ENCODE peak calls at places on chromosome 4, in nine cellular contexts. One of them, this sample, is unnamed. For H3K4me1 and H3K27me3, the result is how much of the 10 kb centered on the place peaks cover.

GRCh38 chr4:150078996-150079581 is 844 bp downstream of the DCLK2 start:
- DNase-seq in left ventricle myocardium inferior: peak
- DNase-seq in endothelial cell of umbilical vein: no peak
- DNase-seq in hepatocyte: peak
- DNase-seq in IMR-90: peak
- DNase-seq in colonic mucosa: peak
- DNase-seq in neuronal stem cell: peak
- DNase-seq in H1: peak
- DNase-seq in heart right ventricle: peak
- DNase-seq in this sample: no peak

GRCh38 chr4:174037631-174038030 is 245.8 kb downstream of the FBXO8 start:
- DNase-seq in left ventricle myocardium inferior: no peak
- DNase-seq in endothelial cell of umbilical vein: no peak
- DNase-seq in hepatocyte: no peak
- DNase-seq in IMR-90: no peak
- DNase-seq in colonic mucosa: no peak
- DNase-seq in neuronal stem cell: no peak
- DNase-seq in H1: no peak
- DNase-seq in heart right ventricle: no peak
- DNase-seq in this sample: no peak

GRCh38 chr4:141301216-141301615 is 80.5 kb downstream of the ZNF330 start:
- DNase-seq in left ventricle myocardium inferior: no peak
- DNase-seq in endothelial cell of umbilical vein: no peak
- DNase-seq in hepatocyte: no peak
- DNase-seq in IMR-90: no peak
- DNase-seq in colonic mucosa: no peak
- DNase-seq in neuronal stem cell: no peak
- DNase-seq in H1: no peak
- DNase-seq in heart right ventricle: peak
- DNase-seq in this sample: no peak

GRCh38 chr4:121198261-121198660 is 34.1 kb upstream of the TNIP3 start:
- DNase-seq in left ventricle myocardium inferior: no peak
- DNase-seq in endothelial cell of umbilical vein: no peak
- DNase-seq in hepatocyte: no peak
- DNase-seq in IMR-90: no peak
- DNase-seq in colonic mucosa: no peak
- DNase-seq in neuronal stem cell: no peak
- DNase-seq in H1: no peak
- DNase-seq in heart right ventricle: no peak
- DNase-seq in this sample: no peak

GRCh38 chr4:80471701-80472100 is 136.2 kb downstream of the CFAP299 start:
- DNase-seq in left ventricle myocardium inferior: no peak
- DNase-seq in endothelial cell of umbilical vein: no peak
- DNase-seq in hepatocyte: peak
- DNase-seq in IMR-90: peak
- DNase-seq in colonic mucosa: peak
- DNase-seq in neuronal stem cell: no peak
- DNase-seq in H1: no peak
- DNase-seq in heart right ventricle: no peak
- DNase-seq in this sample: no peak

GRCh38 chr4:123478859-123479345 is 82.3 kb downstream of the SPRY1 start:
- DNase-seq in left ventricle myocardium inferior: no peak
- DNase-seq in endothelial cell of umbilical vein: no peak
- DNase-seq in hepatocyte: peak
- DNase-seq in IMR-90: peak
- DNase-seq in colonic mucosa: peak
- DNase-seq in neuronal stem cell: no peak
- DNase-seq in H1: no peak
- DNase-seq in heart right ventricle: no peak
- DNase-seq in this sample: no peak

GRCh38 chr4:13892739-13893105 is 265.2 kb upstream of the BOD1L1 start:
- DNase-seq in left ventricle myocardium inferior: no peak
- DNase-seq in endothelial cell of umbilical vein: peak
- DNase-seq in hepatocyte: peak
- DNase-seq in IMR-90: peak
- DNase-seq in colonic mucosa: no peak
- DNase-seq in neuronal stem cell: no peak
- DNase-seq in H1: no peak
- DNase-seq in heart right ventricle: no peak
- DNase-seq in this sample: no peak

GRCh38 chr4:175127314-175127713 is 209.2 kb downstream of the ADAM29 start:
- DNase-seq in left ventricle myocardium inferior: no peak
- DNase-seq in endothelial cell of umbilical vein: no peak
- DNase-seq in hepatocyte: no peak
- DNase-seq in IMR-90: peak
- DNase-seq in colonic mucosa: no peak
- DNase-seq in neuronal stem cell: no peak
- DNase-seq in H1: no peak
- DNase-seq in heart right ventricle: no peak
- DNase-seq in this sample: no peak

GRCh38 chr4:106287353-106287969 is 28.5 kb downstream of the TBCK start:
- DNase-seq in left ventricle myocardium inferior: no peak
- DNase-seq in endothelial cell of umbilical vein: peak
- DNase-seq in hepatocyte: peak
- DNase-seq in IMR-90: peak
- DNase-seq in colonic mucosa: no peak
- DNase-seq in neuronal stem cell: no peak
- DNase-seq in H1: no peak
- DNase-seq in heart right ventricle: no peak
- DNase-seq in this sample: no peak

GRCh38 chr4:42617030-42617429 is 39.9 kb downstream of the ATP8A1 start:
- DNase-seq in left ventricle myocardium inferior: no peak
- DNase-seq in endothelial cell of umbilical vein: no peak
- DNase-seq in hepatocyte: no peak
- DNase-seq in IMR-90: no peak
- DNase-seq in colonic mucosa: no peak
- DNase-seq in neuronal stem cell: no peak
- DNase-seq in H1: no peak
- DNase-seq in heart right ventricle: no peak
- DNase-seq in this sample: no peak

GRCh38 chr4:147948336-147948735 is 216.4 kb downstream of the ARHGAP10 start:
- DNase-seq in left ventricle myocardium inferior: no peak
- DNase-seq in endothelial cell of umbilical vein: peak
- DNase-seq in hepatocyte: no peak
- DNase-seq in IMR-90: no peak
- DNase-seq in colonic mucosa: no peak
- DNase-seq in neuronal stem cell: no peak
- DNase-seq in H1: no peak
- DNase-seq in heart right ventricle: no peak
- DNase-seq in this sample: no peak

GRCh38 chr4:88803600-88804096 is 106.0 kb upstream of the NAP1L5 start:
- DNase-seq in left ventricle myocardium inferior: no peak
- DNase-seq in endothelial cell of umbilical vein: peak
- DNase-seq in hepatocyte: peak
- DNase-seq in IMR-90: peak
- DNase-seq in colonic mucosa: peak
- DNase-seq in neuronal stem cell: no peak
- DNase-seq in H1: no peak
- DNase-seq in heart right ventricle: peak
- DNase-seq in this sample: no peak

GRCh38 chr4:141432000-141432712 is 204.2 kb upstream of the IL15 start:
- DNase-seq in left ventricle myocardium inferior: no peak
- DNase-seq in endothelial cell of umbilical vein: no peak
- DNase-seq in hepatocyte: no peak
- DNase-seq in IMR-90: peak
- DNase-seq in colonic mucosa: no peak
- DNase-seq in neuronal stem cell: no peak
- DNase-seq in H1: no peak
- DNase-seq in heart right ventricle: no peak
- DNase-seq in this sample: no peak

GRCh38 chr4:24806206-24806990 is 11.0 kb downstream of the SOD3 start:
- DNase-seq in left ventricle myocardium inferior: no peak
- DNase-seq in endothelial cell of umbilical vein: no peak
- DNase-seq in hepatocyte: no peak
- DNase-seq in IMR-90: no peak
- DNase-seq in colonic mucosa: peak
- DNase-seq in neuronal stem cell: no peak
- DNase-seq in H1: peak
- DNase-seq in heart right ventricle: no peak
- DNase-seq in this sample: no peak

GRCh38 chr4:86586160-86586572 is 7.9 kb upstream of the PTPN13 start:
- DNase-seq in left ventricle myocardium inferior: no peak
- DNase-seq in endothelial cell of umbilical vein: no peak
- DNase-seq in hepatocyte: no peak
- DNase-seq in IMR-90: no peak
- DNase-seq in colonic mucosa: no peak
- DNase-seq in neuronal stem cell: no peak
- DNase-seq in H1: no peak
- DNase-seq in heart right ventricle: no peak
- DNase-seq in this sample: no peak

GRCh38 chr4:1502501-1502886 is 96.3 kb upstream of the NKX1-1 start:
- DNase-seq in left ventricle myocardium inferior: no peak
- DNase-seq in endothelial cell of umbilical vein: no peak
- DNase-seq in hepatocyte: no peak
- DNase-seq in IMR-90: no peak
- DNase-seq in colonic mucosa: no peak
- DNase-seq in neuronal stem cell: no peak
- DNase-seq in H1: no peak
- DNase-seq in heart right ventricle: no peak
- DNase-seq in this sample: no peak

GRCh38 chr4:186149872-186150271 is 41.5 kb upstream of the CYP4V2 start:
- DNase-seq in left ventricle myocardium inferior: peak
- DNase-seq in endothelial cell of umbilical vein: peak
- DNase-seq in hepatocyte: peak
- DNase-seq in IMR-90: no peak
- DNase-seq in colonic mucosa: peak
- DNase-seq in neuronal stem cell: no peak
- DNase-seq in H1: peak
- DNase-seq in heart right ventricle: peak
- DNase-seq in this sample: no peak

GRCh38 chr4:74320559-74321118 is 12.4 kb downstream of the EPGN start:
- DNase-seq in left ventricle myocardium inferior: no peak
- DNase-seq in endothelial cell of umbilical vein: peak
- DNase-seq in hepatocyte: peak
- DNase-seq in IMR-90: peak
- DNase-seq in colonic mucosa: peak
- DNase-seq in neuronal stem cell: peak
- DNase-seq in H1: peak
- DNase-seq in heart right ventricle: no peak
- DNase-seq in this sample: peak

DNA sequence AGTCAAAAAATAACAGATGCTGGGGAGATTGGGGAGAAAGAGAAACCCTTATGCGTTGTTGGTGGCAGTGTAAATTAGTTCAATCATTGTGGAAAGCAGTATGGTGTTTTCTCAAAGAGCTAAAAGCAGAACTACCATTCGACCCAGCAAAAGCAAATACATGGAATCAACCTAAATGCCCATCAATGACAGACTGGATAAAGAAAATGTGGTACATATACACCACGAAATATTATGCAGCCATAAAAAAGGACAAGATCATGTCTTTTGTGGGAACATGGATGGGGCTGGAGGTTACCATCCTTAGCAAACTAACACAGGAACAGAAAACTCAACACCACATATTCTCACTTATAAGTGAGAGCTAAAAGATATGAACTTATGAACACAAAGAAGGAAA is 188.9 kb downstream of the CAMK2D start:
- DNase-seq in left ventricle myocardium inferior: no peak
- DNase-seq in endothelial cell of umbilical vein: no peak
- DNase-seq in hepatocyte: no peak
- DNase-seq in IMR-90: no peak
- DNase-seq in colonic mucosa: no peak
- DNase-seq in neuronal stem cell: no peak
- DNase-seq in H1: no peak
- DNase-seq in heart right ventricle: no peak
- DNase-seq in this sample: no peak
- H3K4me1 ChIP-seq in left ventricle myocardium inferior: under half
- H3K4me1 ChIP-seq in endothelial cell of umbilical vein: under half
- H3K4me1 ChIP-seq in hepatocyte: under half
- H3K4me1 ChIP-seq in IMR-90: under half
- H3K4me1 ChIP-seq in colonic mucosa: under half
- H3K4me1 ChIP-seq in neuronal stem cell: under half
- H3K4me1 ChIP-seq in H1: under half
- H3K4me1 ChIP-seq in heart right ventricle: under half
- H3K4me1 ChIP-seq in this sample: under half

GRCh38 chr4:108171541-108172230 is 3.0 kb upstream of the LEF1 start:
- DNase-seq in left ventricle myocardium inferior: no peak
- DNase-seq in endothelial cell of umbilical vein: no peak
- DNase-seq in hepatocyte: no peak
- DNase-seq in IMR-90: no peak
- DNase-seq in colonic mucosa: no peak
- DNase-seq in neuronal stem cell: peak
- DNase-seq in H1: peak
- DNase-seq in heart right ventricle: no peak
- DNase-seq in this sample: no peak
- H3K27me3 ChIP-seq in left ventricle myocardium inferior: half or more
- H3K27me3 ChIP-seq in endothelial cell of umbilical vein: half or more
- H3K27me3 ChIP-seq in hepatocyte: under half
- H3K27me3 ChIP-seq in IMR-90: half or more
- H3K27me3 ChIP-seq in colonic mucosa: half or more
- H3K27me3 ChIP-seq in neuronal stem cell: under half
- H3K27me3 ChIP-seq in H1: half or more
- H3K27me3 ChIP-seq in heart right ventricle: half or more
- H3K27me3 ChIP-seq in this sample: half or more

GRCh38 chr4:140082399-140082758 is 71.6 kb downstream of the MAML3 start:
- DNase-seq in left ventricle myocardium inferior: no peak
- DNase-seq in endothelial cell of umbilical vein: no peak
- DNase-seq in hepatocyte: no peak
- DNase-seq in IMR-90: no peak
- DNase-seq in colonic mucosa: no peak
- DNase-seq in neuronal stem cell: no peak
- DNase-seq in H1: no peak
- DNase-seq in heart right ventricle: no peak
- DNase-seq in this sample: no peak
- H3K4me1 ChIP-seq in left ventricle myocardium inferior: under half
- H3K4me1 ChIP-seq in endothelial cell of umbilical vein: under half
- H3K4me1 ChIP-seq in hepatocyte: half or more
- H3K4me1 ChIP-seq in IMR-90: under half
- H3K4me1 ChIP-seq in colonic mucosa: under half
- H3K4me1 ChIP-seq in neuronal stem cell: under half
- H3K4me1 ChIP-seq in H1: under half
- H3K4me1 ChIP-seq in heart right ventricle: under half
- H3K4me1 ChIP-seq in this sample: under half

GRCh38 chr4:6447561-6448290 is 24.7 kb downstream of the PPP2R2C start:
- DNase-seq in left ventricle myocardium inferior: no peak
- DNase-seq in endothelial cell of umbilical vein: no peak
- DNase-seq in hepatocyte: no peak
- DNase-seq in IMR-90: no peak
- DNase-seq in colonic mucosa: no peak
- DNase-seq in neuronal stem cell: no peak
- DNase-seq in H1: no peak
- DNase-seq in heart right ventricle: no peak
- DNase-seq in this sample: no peak
- H3K27me3 ChIP-seq in left ventricle myocardium inferior: half or more
- H3K27me3 ChIP-seq in endothelial cell of umbilical vein: under half
- H3K27me3 ChIP-seq in hepatocyte: under half
- H3K27me3 ChIP-seq in IMR-90: under half
- H3K27me3 ChIP-seq in colonic mucosa: under half
- H3K27me3 ChIP-seq in neuronal stem cell: half or more
- H3K27me3 ChIP-seq in H1: under half
- H3K27me3 ChIP-seq in heart right ventricle: half or more
- H3K27me3 ChIP-seq in this sample: under half

This sample was measured in iPS DF 6.9.